ENCODE peak calls at places on chromosomes 3 and 15, in eight cellular contexts. S, K, G, M, F, T, P and W are unnamed samples.

GRCh38 chr3:42545284-42545900 is 36.4 kb downstream of the SEC22C start:
- DNase-seq in S (no peak), K (no peak), G (no peak), M (no peak), F (no peak), T (no peak), P (no peak), W (no peak)

GRCh38 chr3:194930439-194931204 is 244.9 kb downstream of the FAM43A start:
- DNase-seq in S (no peak), K (peak; percentile 47), G (peak; percentile 70), M (peak; percentile 8), F (peak; percentile 59), T (no peak), P (no peak), W (peak; percentile 95)

GRCh38 chr3:54968546-54969172 is 40.8 kb upstream of the LRTM1 start:
- DNase-seq in S (no peak), K (no peak), G (peak; percentile 85), M (no peak), F (no peak), T (no peak), P (no peak), W (no peak)

GRCh38 chr3:73298243-73299183 is 237.1 kb downstream of the EBLN2 start:
- DNase-seq in S (no peak), K (no peak), G (no peak), M (no peak), F (no peak), T (no peak), P (no peak), W (no peak)

GRCh38 chr3:58235970-58236369 is 1.6 kb upstream of the ABHD6 start:
- DNase-seq in S (no peak), K (no peak), G (no peak), M (no peak), F (no peak), T (no peak), P (no peak), W (no peak)

GRCh38 chr15:81133782-81134461 is at the start of gene CFAP161:
- DNase-seq in S (no peak), K (no peak), G (peak; percentile 49), M (peak; percentile 79), F (peak; percentile 78), T (peak; percentile 81), P (peak; percentile 33), W (no peak)

GRCh38 chr15:22869856-22870255 is 31.4 kb downstream of the NIPA2 start:
- DNase-seq in S (no peak), K (no peak), G (no peak), M (no peak), F (no peak), T (no peak), P (no peak), W (no peak)

GRCh38 chr3:197550489-197550888 is 5.3 kb downstream of the BDH1 start:
- DNase-seq in S (no peak), K (no peak), G (no peak), M (no peak), F (no peak), T (no peak), P (no peak), W (no peak)

GRCh38 chr15:38683382-38684242 is 119.0 kb upstream of the RASGRP1 start:
- DNase-seq in S (peak; percentile 50), K (peak; percentile 41), G (peak; percentile 44), M (peak; percentile 8), F (no peak), T (no peak), P (peak; percentile 35), W (peak; percentile 6)

GRCh38 chr3:184785856-184786255 is 26.1 kb upstream of the VPS8 start:
- DNase-seq in S (no peak), K (no peak), G (no peak), M (no peak), F (no peak), T (no peak), P (no peak), W (no peak)

GRCh38 chr3:137946341-137946973 is 63.5 kb upstream of the CLDN18 start:
- DNase-seq in S (peak; percentile 10), K (peak; percentile 48), G (peak; percentile 64), M (peak; percentile 5), F (no peak), T (peak; percentile 49), P (peak; percentile 33), W (peak; percentile 81)

GRCh38 chr3:184811999-184812844 is at the start of gene VPS8:
- DNase-seq in S (peak; percentile 96), K (peak; percentile 99), G (peak; percentile 95), M (peak; percentile 92), F (peak; percentile 97), T (peak; percentile 93), P (peak; percentile 75), W (peak; percentile 99)

GRCh38 chr3:45054196-45054857 is 28.2 kb downstream of the CLEC3B start:
- DNase-seq in S (no peak), K (no peak), G (peak; percentile 78), M (no peak), F (no peak), T (no peak), P (no peak), W (peak; percentile 72)

GRCh38 chr15:65783872-65784271 is 8.2 kb downstream of the DENND4A start:
- DNase-seq in S (no peak), K (no peak), G (no peak), M (no peak), F (no peak), T (no peak), P (no peak), W (no peak)

GRCh38 chr15:62607643-62608042 is 434.9 kb upstream of the TPM1 start:
- DNase-seq in S (no peak), K (no peak), G (peak; percentile 60), M (no peak), F (no peak), T (no peak), P (no peak), W (no peak)

GRCh38 chr15:73127302-73127936 is 75.2 kb downstream of the NEO1 start:
- DNase-seq in S (no peak), K (no peak), G (peak; percentile 22), M (no peak), F (no peak), T (peak; percentile 4), P (peak; percentile 58), W (peak; percentile 10)